ENCODE peak calls at places on chromosome 17, in five cellular contexts. E is SK-N-SH, O is K562, R is GM12878, D is HepG2. V is an unnamed sample.

GRCh38 chr17:7742729-7743128 is 25.2 kb downstream of the DNAH2 start:
- DNase-seq in R (no peak), E (no peak), O (peak), D (no peak), V (no peak)

GRCh38 chr17:61285483-61286320 is 113.9 kb upstream of the TBX2 start:
- DNase-seq in E (no peak), O (no peak), D (no peak), R (no peak), V (no peak)

GRCh38 chr17:44916781-44917241 is 1.5 kb upstream of the GFAP start:
- DNase-seq in D (no peak), O (no peak), R (no peak), E (peak), V (no peak)

GRCh38 chr17:3802461-3803307 is 1.7 kb upstream of the ITGAE start:
- DNase-seq in O (no peak), R (no peak), D (peak), E (no peak), V (no peak)

GRCh38 chr17:60863892-60864673 is 186.4 kb downstream of the BCAS3 start:
- DNase-seq in R (no peak), D (no peak), E (no peak), O (no peak), V (peak)

GRCh38 chr17:45060382-45060823 is 714 bp upstream of the NMT1 start:
- DNase-seq in O (no peak), R (no peak), E (no peak), D (no peak), V (no peak)

GRCh38 chr17:9272506-9272905 is 251.2 kb downstream of the NTN1 start:
- DNase-seq in D (no peak), R (no peak), O (no peak), E (no peak), V (no peak)

GRCh38 chr17:68302066-68302564 is 10.8 kb downstream of the ARSG start:
- DNase-seq in R (no peak), O (no peak), D (no peak), E (peak), V (no peak)

GRCh38 chr17:37368577-37368976 is 7.2 kb upstream of the C17orf78 start:
- DNase-seq in O (no peak), D (no peak), E (no peak), R (no peak), V (peak)

GRCh38 chr17:56292628-56293027 is 139.4 kb downstream of the ANKFN1 start:
- DNase-seq in E (no peak), D (no peak), O (no peak), R (no peak), V (no peak)

GRCh38 chr17:71649986-71650385 is 470.8 kb upstream of the SOX9 start:
- DNase-seq in D (no peak), R (no peak), O (no peak), E (no peak), V (no peak)

GRCh38 chr17:9900744-9901143 is 4.3 kb downstream of the RCVRN start:
- DNase-seq in D (no peak), E (no peak), R (no peak), O (no peak), V (no peak)

GRCh38 chr17:38464723-38465419 is 36.6 kb downstream of the ARHGAP23 start:
- DNase-seq in D (no peak), R (no peak), O (peak), E (peak), V (no peak)

GRCh38 chr17:30600830-30601494 is 123.8 kb downstream of the GOSR1 start:
- DNase-seq in E (peak), D (no peak), R (no peak), O (no peak), V (peak)

GRCh38 chr17:76868176-76868668 is at the start of gene MGAT5B:
- DNase-seq in R (no peak), O (peak), D (peak), E (peak), V (peak)

GRCh38 chr17:79951361-79952264 is 84.1 kb downstream of the TBC1D16 start:
- DNase-seq in E (peak), O (no peak), D (peak), R (no peak), V (no peak)

GRCh38 chr17:28071891-28072606 is 29.6 kb downstream of the NLK start:
- DNase-seq in D (no peak), E (no peak), R (no peak), O (no peak), V (no peak)

GRCh38 chr17:43471801-43472200 is 12.0 kb upstream of the DHX8 start:
- DNase-seq in E (no peak), O (no peak), D (no peak), R (no peak), V (no peak)

GRCh38 chr17:6712058-6712853 is 913 bp downstream of the SLC13A5 start:
- DNase-seq in E (peak), R (no peak), D (peak), O (no peak), V (no peak)

GRCh38 chr17:19412984-19413383 is 2.0 kb downstream of the RNF112 start:
- DNase-seq in D (no peak), O (no peak), E (no peak), R (no peak), V (no peak)

GRCh38 chr17:44502598-44503079 is 567 bp downstream of the GPATCH8 start:
- DNase-seq in O (peak), R (no peak), E (no peak), D (no peak), V (no peak)

GRCh38 chr17:81809556-81809998 is 5.6 kb downstream of the GCGR start:
- DNase-seq in E (no peak), R (no peak), D (no peak), O (no peak), V (no peak)

GRCh38 chr17:45110676-45111611 is 21.4 kb downstream of the PLCD3 start:
- DNase-seq in E (peak), O (no peak), R (no peak), D (no peak), V (no peak)

GRCh38 chr17:68759343-68760140 is 158.4 kb upstream of the FAM20A start:
- DNase-seq in E (peak), O (peak), D (peak), R (no peak), V (peak)

GRCh38 chr17:31549121-31549524 is 157.6 kb downstream of the RAB11FIP4 start:
- DNase-seq in E (peak), D (peak), O (no peak), R (no peak), V (peak)

GRCh38 chr17:34370376-34370996 is 7.5 kb upstream of the CCL1 start:
- DNase-seq in R (no peak), E (no peak), O (no peak), D (no peak), V (no peak)

GRCh38 chr17:63405741-63406261 is 40.3 kb downstream of the CYB561 start:
- DNase-seq in O (peak), R (no peak), E (peak), D (peak), V (peak)

GRCh38 chr17:82184761-82185160 is 27.9 kb downstream of the CCDC57 start:
- DNase-seq in R (no peak), D (no peak), O (no peak), E (no peak), V (no peak)

GRCh38 chr17:65455972-65456343 is 105.5 kb downstream of the AXIN2 start:
- DNase-seq in E (peak), R (no peak), D (peak), O (no peak), V (no peak)

GRCh38 chr17:46026045-46026814 is 27.2 kb downstream of the STH start:
- DNase-seq in D (no peak), R (no peak), E (no peak), O (no peak), V (peak)

GRCh38 chr17:65750678-65751077 is 189.2 kb upstream of the AXIN2 start:
- DNase-seq in D (peak), R (peak), E (peak), O (no peak), V (no peak)

GRCh38 chr17:44314031-44314430 is 5.6 kb downstream of the RUNDC3A start:
- DNase-seq in D (no peak), E (peak), R (no peak), O (no peak), V (no peak)

GRCh38 chr17:68441064-68441770 is 16.1 kb downstream of the WIPI1 start:
- DNase-seq in R (no peak), O (no peak), E (no peak), D (no peak), V (no peak)

GRCh38 chr17:58504826-58505351 is 9.5 kb downstream of the MTMR4 start:
- DNase-seq in O (no peak), D (no peak), R (peak), E (no peak), V (no peak)

GRCh38 chr17:55466671-55467070 is 44.6 kb downstream of the SMIM36 start:
- DNase-seq in D (no peak), O (no peak), E (no peak), R (peak), V (no peak)

GRCh38 chr17:78449983-78450382 is 71.5 kb downstream of the PGS1 start:
- DNase-seq in D (no peak), R (no peak), E (no peak), O (no peak), V (no peak)

GRCh38 chr17:78444392-78444791 is 65.9 kb downstream of the PGS1 start:
- DNase-seq in D (no peak), R (no peak), O (peak), E (no peak), V (no peak)

GRCh38 chr17:78448356-78448993 is 70.0 kb downstream of the PGS1 start:
- DNase-seq in E (no peak), R (no peak), D (peak), O (no peak), V (no peak)

GRCh38 chr17:78450696-78451344 is 72.4 kb downstream of the PGS1 start:
- DNase-seq in E (no peak), O (no peak), R (no peak), D (no peak), V (no peak)

GRCh38 chr17:78446833-78447232 is 68.4 kb downstream of the PGS1 start:
- DNase-seq in E (no peak), R (no peak), O (no peak), D (no peak), V (no peak)
- TF ChIP-seq GABPA in E (no peak), R (no peak), O (no peak), D (no peak), V (no peak)

GRCh38 chr17:50103252-50103651 is 8.1 kb downstream of the PDK2 start:
- DNase-seq in D (no peak), O (no peak), R (no peak), E (no peak), V (no peak)
- TF ChIP-seq GABPA in D (no peak), O (no peak), R (no peak), E (no peak), V (no peak)

GRCh38 chr17:40554646-40555295 is 10.5 kb downstream of the CCR7 start:
- DNase-seq in E (no peak), R (no peak), O (peak), D (no peak), V (no peak)

GRCh38 chr17:40557531-40558299 is 7.6 kb downstream of the CCR7 start:
- DNase-seq in R (no peak), E (no peak), O (no peak), D (no peak), V (no peak)

GRCh38 chr17:40555296-40556190 is 9.7 kb downstream of the CCR7 start:
- DNase-seq in D (no peak), O (no peak), E (no peak), R (no peak), V (no peak)

GRCh38 chr17:40556884-40557414 is 8.3 kb downstream of the CCR7 start:
- DNase-seq in O (peak), E (peak), D (no peak), R (no peak), V (no peak)

GRCh38 chr17:40556198-40556661 is 9.0 kb downstream of the CCR7 start:
- DNase-seq in O (no peak), D (no peak), E (no peak), R (no peak), V (no peak)
- TF ChIP-seq GABPA in O (no peak), D (no peak), E (no peak), R (no peak), V (no peak)

GRCh38 chr17:74987909-74988711 is 678 bp downstream of the CDR2L start:
- DNase-seq in E (peak), O (peak), D (no peak), R (no peak), V (peak)
- TF ChIP-seq GABPA in E (peak), O (peak), D (no peak), R (no peak), V (no peak)

GRCh38 chr17:78265121-78265520 is 33.7 kb downstream of the TMEM235 start:
- DNase-seq in O (no peak), E (peak), D (no peak), R (no peak), V (no peak)
- TF ChIP-seq GABPA in O (no peak), E (no peak), D (no peak), R (no peak), V (no peak)

GRCh38 chr17:75440738-75441448 is 15.5 kb upstream of the TMEM94 start:
- DNase-seq in R (no peak), D (no peak), E (no peak), O (no peak), V (no peak)
- TF ChIP-seq GABPA in R (no peak), D (no peak), E (no peak), O (no peak), V (no peak)

V was measured in HL-60.